ENCODE peak calls at places on chromosomes 2 and 18, in six cellular contexts. G, T, P, Q, C and E are unnamed samples.

GRCh38 chr18:79395761-79396404 is at the start of gene NFATC1:
- DNase-seq in G (peak), Q (peak), P (peak), C (peak), T (peak), E (peak)

GRCh38 chr2:212958757-212959295 is 192.6 kb downstream of the IKZF2 start:
- DNase-seq in T (no peak), C (peak), P (no peak), Q (no peak), G (no peak), E (no peak)

GRCh38 chr18:48316177-48316576 is 93.0 kb downstream of the ZBTB7C start:
- DNase-seq in T (no peak), Q (no peak), P (no peak), G (no peak), C (no peak), E (no peak)

GRCh38 chr2:63861220-63861822 is 19.6 kb downstream of the UGP2 start:
- DNase-seq in P (peak), C (peak), Q (no peak), T (peak), G (peak), E (no peak)

GRCh38 chr2:128090575-128090908 is 458 bp upstream of the UGGT1 start:
- DNase-seq in P (peak), C (no peak), Q (no peak), T (no peak), G (no peak), E (no peak)

GRCh38 chr2:9318461-9319337 is 104.6 kb downstream of the ITGB1BP1 start:
- DNase-seq in P (no peak), G (no peak), C (no peak), T (no peak), Q (no peak), E (no peak)

GRCh38 chr2:215727507-215728503 is 285.5 kb downstream of the MREG start:
- DNase-seq in G (no peak), C (peak), Q (no peak), P (no peak), T (no peak), E (no peak)

GRCh38 chr2:9214866-9215265 is 8.3 kb downstream of the ASAP2 start:
- DNase-seq in C (no peak), G (no peak), T (no peak), Q (no peak), P (no peak), E (no peak)

GRCh38 chr2:233270366-233270765 is 18.9 kb downstream of the ATG16L1 start:
- DNase-seq in T (no peak), G (no peak), C (no peak), P (no peak), Q (no peak), E (no peak)

GRCh38 chr2:233267516-233268245 is 16.2 kb downstream of the ATG16L1 start:
- DNase-seq in G (peak), P (no peak), T (no peak), Q (no peak), C (no peak), E (no peak)

GRCh38 chr2:227221120-227221519 is 56.7 kb downstream of the COL4A3 start:
- DNase-seq in T (no peak), C (no peak), G (no peak), P (no peak), Q (no peak), E (no peak)

GRCh38 chr2:189002079-189002478 is 27.9 kb downstream of the COL3A1 start:
- DNase-seq in T (peak), G (no peak), C (peak), Q (no peak), P (no peak), E (no peak)

GRCh38 chr18:2002604-2003003 is 568.7 kb downstream of the METTL4 start:
- DNase-seq in Q (no peak), P (no peak), T (no peak), C (no peak), G (no peak), E (no peak)

GRCh38 chr2:201887851-201888451 is 81.6 kb downstream of the CDK15 start:
- DNase-seq in G (no peak), Q (no peak), C (no peak), T (no peak), P (no peak), E (no peak)

GRCh38 chr2:65800998-65801397 is 368.6 kb upstream of the SPRED2 start:
- DNase-seq in Q (no peak), G (no peak), P (peak), C (peak), T (no peak), E (no peak)

GRCh38 chr2:234679766-234680687 is 183.1 kb upstream of the ARL4C start:
- DNase-seq in Q (no peak), C (peak), T (peak), P (peak), G (peak), E (no peak)